ENCODE peak calls at places on chromosomes 16 and 17, in ten cellular contexts. S is stimulated activated CD8-positive, alpha-beta memory T cell treated with anti-CD3 and anti-CD28 coated beads, Interleukin-2, amount 100 ng/mL, for 1 hour; K is A549; A is mucosa of descending colon; Q is substantia nigra; O is AG09319; V is activated naive CD8-positive, alpha-beta T cell treated with anti-CD3 and anti-CD28 coated beads for 36 hours; P is CD4-positive, alpha-beta memory T cell; I is CD4-positive, CD25-positive, alpha-beta regulatory T cell; M is HCEC 1CT. N is an unnamed sample.

GRCh38 chr17:74274060-74274702 is at the start of gene DNAI2:
- DNase-seq in A (peak), M (no peak), Q (no peak), K (no peak), P (peak), O (no peak), S (no peak), V (peak), I (peak), N (no peak)

GRCh38 chr17:66431080-66431795 is 128.8 kb downstream of the PRKCA start:
- DNase-seq in S (no peak), O (no peak), V (no peak), M (peak), A (no peak), K (no peak), I (no peak), P (no peak), Q (no peak), N (no peak)

GRCh38 chr16:47143677-47144558 is at the start of gene NETO2:
- DNase-seq in I (peak), O (no peak), Q (peak), S (peak), K (peak), M (peak), A (peak), V (peak), P (peak), N (peak)

GRCh38 chr17:75181608-75182318 is 996 bp downstream of the SUMO2 start:
- DNase-seq in I (peak), A (no peak), S (peak), P (peak), Q (no peak), O (no peak), V (peak), M (peak), K (no peak), N (no peak)

GRCh38 chr16:495127-495748 is 32.3 kb upstream of the CAPN15 start:
- DNase-seq in Q (no peak), S (no peak), P (no peak), M (peak), A (no peak), K (peak), V (peak), I (peak), O (no peak), N (no peak)

GRCh38 chr17:10394201-10394887 is 21.5 kb upstream of the MYH13 start:
- DNase-seq in I (no peak), O (no peak), V (no peak), M (no peak), P (no peak), K (no peak), Q (no peak), A (no peak), S (no peak), N (no peak)

GRCh38 chr17:73231363-73231762 is 30.3 kb downstream of the CPSF4L start:
- DNase-seq in K (peak), O (no peak), S (no peak), V (no peak), M (peak), A (no peak), P (no peak), Q (no peak), I (no peak), N (peak)

GRCh38 chr17:57424777-57425188 is 168.5 kb downstream of the MSI2 start:
- DNase-seq in Q (no peak), K (no peak), S (no peak), O (no peak), M (peak), P (no peak), I (no peak), A (peak), V (no peak), N (no peak)

GRCh38 chr16:22948058-22948602 is 134.2 kb downstream of the HS3ST2 start:
- DNase-seq in A (peak), K (no peak), Q (no peak), I (no peak), M (no peak), S (no peak), V (no peak), P (no peak), O (no peak), N (peak)

GRCh38 chr17:78241277-78242023 is 10.0 kb downstream of the TMEM235 start:
- DNase-seq in M (peak), A (no peak), S (no peak), K (peak), P (no peak), Q (peak), O (no peak), I (no peak), V (no peak), N (no peak)

GRCh38 chr17:72725432-72726068 is 366.9 kb downstream of the SLC39A11 start:
- DNase-seq in A (peak), V (peak), M (peak), K (peak), S (peak), O (no peak), I (peak), Q (peak), P (peak), N (peak)

GRCh38 chr16:13586051-13586450 is 333.9 kb upstream of the ERCC4 start:
- DNase-seq in I (no peak), K (no peak), V (no peak), Q (no peak), S (no peak), A (no peak), P (no peak), O (no peak), M (no peak), N (no peak)

GRCh38 chr16:16025214-16025968 is 76.0 kb downstream of the ABCC1 start:
- DNase-seq in A (peak), M (peak), O (peak), K (peak), P (peak), S (no peak), V (peak), I (peak), Q (no peak), N (no peak)

GRCh38 chr16:63289834-63290460 is 1253.7 kb upstream of the CDH8 start:
- DNase-seq in S (no peak), M (no peak), V (no peak), P (no peak), Q (peak), A (no peak), O (no peak), I (no peak), K (peak), N (no peak)

GRCh38 chr16:16992986-16993783 is 477.6 kb downstream of the XYLT1 start:
- DNase-seq in A (no peak), I (peak), S (peak), K (no peak), O (no peak), M (no peak), Q (no peak), P (peak), V (peak), N (no peak)

GRCh38 chr16:83113317-83113716 is 486.5 kb downstream of the CDH13 start:
- DNase-seq in P (no peak), A (no peak), Q (peak), I (no peak), S (no peak), O (no peak), M (peak), K (peak), V (no peak), N (no peak)

GRCh38 chr16:55389426-55390073 is 65.5 kb downstream of the IRX6 start:
- DNase-seq in P (no peak), Q (no peak), S (no peak), O (no peak), M (no peak), V (no peak), A (no peak), I (no peak), K (no peak), N (no peak)

GRCh38 chr16:16014329-16015224 is 65.2 kb downstream of the ABCC1 start:
- DNase-seq in I (no peak), K (peak), S (no peak), M (no peak), Q (no peak), O (no peak), V (no peak), P (no peak), A (no peak), N (no peak)

GRCh38 chr16:67482260-67482924 is 955 bp downstream of the AGRP start:
- DNase-seq in O (no peak), A (peak), Q (no peak), K (no peak), V (no peak), I (peak), S (no peak), M (no peak), P (no peak), N (no peak)

GRCh38 chr16:54121539-54122295 is 164.9 kb downstream of the IRX3 start:
- DNase-seq in I (no peak), P (no peak), M (no peak), O (no peak), V (no peak), S (no peak), Q (no peak), A (no peak), K (no peak), N (no peak)

GRCh38 chr16:52436646-52437645 is 110.0 kb downstream of the TOX3 start:
- DNase-seq in P (no peak), K (no peak), O (no peak), V (no peak), A (no peak), I (no peak), Q (no peak), S (no peak), M (no peak), N (no peak)

GRCh38 chr16:67571981-67572431 is 9.7 kb downstream of the CTCF start:
- DNase-seq in A (no peak), P (no peak), K (no peak), I (no peak), M (peak), O (peak), S (no peak), V (no peak), Q (no peak), N (no peak)

GRCh38 chr17:29796652-29797051 is 133.4 kb downstream of the SSH2 start:
- DNase-seq in M (no peak), I (no peak), V (no peak), Q (no peak), S (no peak), P (no peak), O (no peak), A (no peak), K (no peak), N (no peak)

GRCh38 chr16:15988268-15989013 is 39.0 kb downstream of the ABCC1 start:
- DNase-seq in V (no peak), Q (no peak), K (no peak), I (no peak), P (no peak), O (no peak), A (no peak), M (no peak), S (no peak), N (no peak)

N was measured in B cell.